ENCODE peak calls at places on chromosomes 16 and 17, in six cellular contexts. M is mesendoderm, D is dorsolateral prefrontal cortex, N is trophoblast cell, R is left ventricle myocardium inferior, Y is Karpas-422. A is an unnamed sample.

GRCh38 chr17:8867361-8867981 is at the start of gene PIK3R6:
- DNase-seq in M (no peak), D (no peak), N (no peak), R (no peak), Y (no peak), A (no peak)

GRCh38 chr16:50269769-50270509 is 3.6 kb downstream of the ADCY7 start:
- DNase-seq in M (no peak), D (no peak), N (peak), R (no peak), Y (no peak), A (no peak)

GRCh38 chr17:20253323-20253722 is 214.0 kb downstream of the LGALS9B start:
- DNase-seq in M (no peak), D (no peak), N (no peak), R (no peak), Y (no peak), A (no peak)

GRCh38 chr17:38926290-38927070 is 1.1 kb downstream of the LASP1NB start:
- DNase-seq in M (no peak), D (no peak), N (no peak), R (no peak), Y (no peak), A (no peak)

GRCh38 chr16:17451835-17452234 is 18.9 kb downstream of the XYLT1 start:
- DNase-seq in M (no peak), D (no peak), N (no peak), R (no peak), Y (no peak), A (no peak)

GRCh38 chr16:68636818-68637217 is 8.3 kb upstream of the CDH3 start:
- DNase-seq in M (no peak), D (no peak), N (no peak), R (no peak), Y (no peak), A (no peak)

GRCh38 chr17:31541559-31541958 is 150.1 kb downstream of the RAB11FIP4 start:
- DNase-seq in M (peak), D (no peak), N (no peak), R (no peak), Y (peak), A (no peak)

GRCh38 chr17:78828470-78829185 is 12.0 kb downstream of the USP36 start:
- DNase-seq in M (peak), D (no peak), N (no peak), R (no peak), Y (no peak), A (no peak)

GRCh38 chr16:30184430-30185140 is 1.2 kb downstream of the CORO1A start:
- DNase-seq in M (no peak), D (peak), N (peak), R (peak), Y (peak), A (no peak)

GRCh38 chr16:83898463-83899271 is at the start of gene MLYCD:
- DNase-seq in M (peak), D (peak), N (peak), R (peak), Y (peak), A (peak)

GRCh38 chr17:40659909-40660308 is 5.1 kb downstream of the KRT222 start:
- DNase-seq in M (no peak), D (no peak), N (no peak), R (no peak), Y (no peak), A (no peak)

GRCh38 chr16:47043200-47043599 is 69.7 kb upstream of the DNAJA2 start:
- DNase-seq in M (no peak), D (no peak), N (no peak), R (no peak), Y (no peak), A (peak)

GRCh38 chr16:27234603-27235002 is 31.3 kb downstream of the KDM8 start:
- DNase-seq in M (no peak), D (no peak), N (no peak), R (no peak), Y (no peak), A (no peak)

GRCh38 chr16:4454618-4455017 is 19.8 kb downstream of the NMRAL1 start:
- DNase-seq in M (peak), D (no peak), N (no peak), R (no peak), Y (no peak), A (no peak)

GRCh38 chr16:81940781-81941560 is 70.3 kb downstream of the SDR42E1 start:
- DNase-seq in M (peak), D (no peak), N (no peak), R (no peak), Y (no peak), A (no peak)

GRCh38 chr16:88383401-88384221 is 852 bp downstream of the ZNF469 start:
- DNase-seq in M (no peak), D (no peak), N (no peak), R (peak), Y (no peak), A (peak)

GRCh38 chr16:17372383-17372782 is 98.4 kb downstream of the XYLT1 start:
- DNase-seq in M (no peak), D (no peak), N (no peak), R (no peak), Y (no peak), A (no peak)

GRCh38 chr17:78973196-78973595 is 6.5 kb downstream of the LGALS3BP start:
- DNase-seq in M (peak), D (no peak), N (peak), R (no peak), Y (no peak), A (no peak)

GRCh38 chr16:83134638-83135037 is 507.9 kb downstream of the CDH13 start:
- DNase-seq in M (no peak), D (no peak), N (no peak), R (no peak), Y (peak), A (no peak)

GRCh38 chr17:18261146-18261515 is 669 bp downstream of the MIEF2 start:
- DNase-seq in M (peak), D (peak), N (peak), R (peak), Y (peak), A (peak)

GRCh38 chr16:57735755-57736418 is at the start of gene KATNB1:
- DNase-seq in M (no peak), D (no peak), N (no peak), R (peak), Y (peak), A (no peak)

GRCh38 chr17:5899496-5900195 is 170.5 kb upstream of the WSCD1 start:
- DNase-seq in M (no peak), D (no peak), N (no peak), R (no peak), Y (no peak), A (no peak)

GRCh38 chr17:67520282-67520906 is 143.3 kb downstream of the PITPNC1 start:
- DNase-seq in M (no peak), D (no peak), N (no peak), R (no peak), Y (no peak), A (no peak)

GRCh38 chr16:75160386-75160785 is 12.1 kb downstream of the ZFP1 start:
- DNase-seq in M (no peak), D (no peak), N (no peak), R (no peak), Y (no peak), A (no peak)

GRCh38 chr16:79599256-79599836 is 1.2 kb downstream of the MAF start:
- DNase-seq in M (peak), D (peak), N (peak), R (peak), Y (no peak), A (no peak)

GRCh38 chr17:45131616-45132301 is 556 bp downstream of the PLCD3 start:
- DNase-seq in M (peak), D (peak), N (peak), R (peak), Y (peak), A (peak)

GRCh38 chr16:30377050-30377811 is 2.6 kb downstream of the MYL11 start:
- DNase-seq in M (peak), D (no peak), N (no peak), R (no peak), Y (no peak), A (no peak)

GRCh38 chr17:59858167-59858790 is 34.5 kb downstream of the TUBD1 start:
- DNase-seq in M (no peak), D (no peak), N (no peak), R (no peak), Y (no peak), A (no peak)

GRCh38 chr16:80993293-80993691 is 13.4 kb downstream of the CMC2 start:
- DNase-seq in M (peak), D (no peak), N (peak), R (no peak), Y (no peak), A (no peak)

GRCh38 chr16:59392911-59393310 is 658.8 kb upstream of the GOT2 start:
- DNase-seq in M (no peak), D (no peak), N (no peak), R (no peak), Y (no peak), A (no peak)

DNA sequence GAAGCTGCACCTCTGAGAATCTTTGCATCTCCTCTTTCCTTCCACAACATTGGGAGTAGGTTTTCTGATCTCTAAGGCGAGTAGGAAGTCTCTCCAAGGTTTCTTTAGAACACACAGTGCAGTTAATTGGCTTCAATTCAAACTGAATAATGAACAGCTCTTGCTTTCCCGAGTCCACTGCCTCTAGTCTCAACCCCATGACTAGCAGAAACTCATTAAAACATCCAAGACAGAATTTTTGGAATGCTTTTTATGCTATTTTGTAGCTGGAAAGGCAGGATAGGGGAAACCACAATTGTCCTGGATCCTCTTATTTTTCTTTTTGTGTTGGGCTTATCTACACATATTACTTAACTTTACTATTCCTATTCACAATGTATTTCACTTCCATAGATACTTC is 206.6 kb downstream of the CDH8 start:
- DNase-seq in M (no peak), D (no peak), N (no peak), R (no peak), Y (no peak), A (no peak)
- H3K27ac ChIP-seq in M (no peak), D (no peak), N (peak), R (no peak), Y (no peak), A (no peak)

GRCh38 chr17:80861360-80861861 is 130.2 kb upstream of the CHMP6 start:
- DNase-seq in M (no peak), D (no peak), N (no peak), R (no peak), Y (no peak), A (no peak)

GRCh38 chr17:80861892-80862291 is 129.7 kb upstream of the CHMP6 start:
- DNase-seq in M (peak), D (peak), N (peak), R (no peak), Y (no peak), A (peak)

GRCh38 chr17:80862978-80863377 is 128.7 kb upstream of the CHMP6 start:
- DNase-seq in M (no peak), D (no peak), N (no peak), R (no peak), Y (no peak), A (no peak)

GRCh38 chr17:80863626-80864025 is 128.0 kb upstream of the CHMP6 start:
- DNase-seq in M (no peak), D (no peak), N (no peak), R (no peak), Y (no peak), A (no peak)

GRCh38 chr17:80862341-80862969 is 129.2 kb upstream of the CHMP6 start:
- DNase-seq in M (no peak), D (no peak), N (no peak), R (no peak), Y (no peak), A (no peak)
- H3K27ac ChIP-seq in M (no peak), D (no peak), N (no peak), R (no peak), Y (no peak), A (no peak)

DNA sequence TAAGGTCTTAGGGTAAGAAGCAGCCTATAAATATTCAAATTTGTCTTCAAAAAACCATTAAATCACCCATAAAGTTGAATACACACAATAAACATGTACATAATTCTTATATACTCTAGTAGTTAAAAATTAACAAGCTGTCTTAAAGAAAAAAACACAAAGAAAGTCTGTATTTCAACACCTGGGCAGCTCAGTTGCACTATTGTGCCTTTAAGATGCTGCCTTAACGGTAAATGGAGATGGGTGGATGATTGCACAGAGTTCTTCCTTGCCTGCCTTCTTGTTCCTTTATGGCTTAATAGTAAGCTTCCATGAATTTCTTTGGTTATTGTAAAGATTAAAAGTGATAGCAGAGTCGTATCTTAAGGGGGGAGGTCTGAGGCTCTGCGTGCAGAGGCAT is 105.1 kb downstream of the TOX3 start:
- DNase-seq in M (no peak), D (no peak), N (no peak), R (no peak), Y (no peak), A (no peak)
- H3K27ac ChIP-seq in M (no peak), D (no peak), N (no peak), R (no peak), Y (no peak), A (no peak)

DNA sequence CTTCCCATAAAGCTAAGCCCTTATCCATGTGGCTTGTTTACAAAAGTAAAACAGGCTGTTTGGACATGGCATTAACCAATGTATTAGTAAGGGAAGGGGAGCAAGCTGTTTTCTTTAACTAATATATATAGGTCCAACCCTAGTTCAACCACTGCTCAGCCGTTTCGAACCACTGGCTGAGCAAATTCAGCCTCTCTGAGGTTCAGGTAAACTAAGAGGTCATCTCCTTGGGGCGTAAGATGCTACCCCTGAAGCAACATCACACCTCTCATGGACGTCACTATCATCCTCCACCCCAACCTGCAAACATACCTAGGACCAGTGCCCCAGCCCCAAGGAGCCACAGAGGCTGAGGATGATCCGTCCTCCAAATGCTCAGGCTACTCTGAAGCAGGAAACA is 45.2 kb downstream of the ANKRD11 start:
- DNase-seq in M (no peak), D (no peak), N (no peak), R (no peak), Y (no peak), A (no peak)
- H3K27ac ChIP-seq in M (no peak), D (no peak), N (no peak), R (no peak), Y (no peak), A (no peak)

GRCh38 chr16:85492617-85492957 is 120.5 kb upstream of the GSE1 start:
- DNase-seq in M (peak), D (no peak), N (no peak), R (no peak), Y (no peak), A (no peak)
- H3K27ac ChIP-seq in M (no peak), D (no peak), N (peak), R (peak), Y (no peak), A (no peak)

GRCh38 chr17:47855737-47856136 is 4.8 kb upstream of the SP6 start:
- DNase-seq in M (peak), D (no peak), N (no peak), R (no peak), Y (no peak), A (no peak)
- H3K27ac ChIP-seq in M (no peak), D (no peak), N (no peak), R (no peak), Y (no peak), A (no peak)

DNA sequence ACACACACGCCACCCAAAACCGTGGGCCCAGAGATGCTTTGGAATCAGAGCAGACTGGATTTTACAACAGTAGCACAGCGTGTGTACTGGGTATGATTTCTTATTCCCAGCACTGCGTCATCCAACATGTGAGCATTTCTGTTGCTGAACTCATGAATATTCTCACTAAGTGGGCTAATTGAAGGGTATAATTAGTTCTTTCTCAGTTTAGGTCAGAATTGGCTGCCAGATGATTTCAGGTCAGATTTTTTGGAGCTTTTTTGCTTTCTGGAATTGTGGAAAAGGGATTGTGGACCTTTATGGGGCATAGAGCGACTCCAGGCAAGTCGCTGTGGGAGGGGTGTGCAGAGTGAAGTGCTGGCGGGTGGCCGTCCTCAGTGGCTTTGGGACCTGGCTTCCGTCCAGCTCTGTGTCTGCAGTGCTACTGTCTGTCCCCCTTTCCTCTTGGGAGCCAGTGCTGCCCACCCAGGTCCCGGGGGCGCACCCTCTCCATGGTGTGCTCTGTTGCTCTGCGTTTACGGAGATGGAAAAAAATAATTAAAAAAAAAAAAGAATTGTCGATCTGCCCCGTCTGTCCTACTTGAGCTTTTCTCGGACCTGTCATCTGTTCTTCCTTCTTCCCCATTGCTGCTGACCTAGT is 25.0 kb downstream of the FOXK2 start:
- DNase-seq in M (no peak), D (peak), N (no peak), R (peak), Y (no peak), A (no peak)
- H3K27ac ChIP-seq in M (no peak), D (peak), N (no peak), R (peak), Y (no peak), A (no peak)

A was measured in substantia nigra.